ENCODE peak calls at places on chromosomes 13 and 19, in four cellular contexts. K is AG04449, H is colonic mucosa, P is adrenal gland. V is an unnamed sample.

GRCh38 chr13:98509271-98510155 is 67.4 kb downstream of the STK24 start:
- DNase-seq in H (peak), K (peak), P (peak), V (peak)

GRCh38 chr13:41514853-41515395 is 57.6 kb downstream of the RGCC start:
- DNase-seq in P (no peak), H (no peak), K (no peak), V (no peak)

GRCh38 chr13:59247166-59247565 is 916.6 kb downstream of the DIAPH3 start:
- DNase-seq in K (no peak), P (peak), H (no peak), V (no peak)

GRCh38 chr19:29836409-29836825 is 24.6 kb downstream of the CCNE1 start:
- DNase-seq in P (no peak), K (no peak), H (no peak), V (no peak)

GRCh38 chr13:101751488-101751887 is 299.0 kb downstream of the ITGBL1 start:
- DNase-seq in H (no peak), P (no peak), K (peak), V (peak)

GRCh38 chr13:99377641-99378040 is 70.4 kb upstream of the GPR183 start:
- DNase-seq in H (no peak), P (no peak), K (no peak), V (no peak)

GRCh38 chr13:98384739-98385138 is 192.2 kb downstream of the STK24 start:
- DNase-seq in K (peak), H (no peak), P (peak), V (peak)

GRCh38 chr13:77832339-77833100 is 86.1 kb downstream of the EDNRB start:
- DNase-seq in K (no peak), H (no peak), P (no peak), V (peak)

GRCh38 chr19:6725513-6726231 is 5.2 kb upstream of the C3 start:
- DNase-seq in P (peak), K (no peak), H (no peak), V (no peak)

GRCh38 chr19:5314012-5314906 is 26.4 kb downstream of the PTPRS start:
- DNase-seq in K (no peak), H (no peak), P (no peak), V (no peak)

GRCh38 chr19:31002852-31003251 is 346.4 kb downstream of the TSHZ3 start:
- DNase-seq in H (no peak), K (no peak), P (no peak), V (no peak)

GRCh38 chr19:10808937-10809655 is 26.9 kb downstream of the TMED1 start:
- DNase-seq in H (no peak), K (no peak), P (no peak), V (peak)

GRCh38 chr19:58154287-58154678 is 3.7 kb upstream of the ZNF329 start:
- DNase-seq in P (peak), K (no peak), H (peak), V (no peak)

GRCh38 chr13:31731923-31732322 is 7.4 kb upstream of the RXFP2 start:
- DNase-seq in K (no peak), H (no peak), P (no peak), V (no peak)

GRCh38 chr19:15526408-15526807 is 18.1 kb downstream of the CYP4F22 start:
- DNase-seq in P (no peak), K (no peak), H (no peak), V (no peak)

GRCh38 chr13:44768775-44769578 is 192.8 kb upstream of the TSC22D1 start:
- DNase-seq in K (no peak), H (no peak), P (no peak), V (no peak)

GRCh38 chr13:102132896-102133295 is 269.0 kb downstream of the FGF14 start:
- DNase-seq in K (no peak), H (no peak), P (no peak), V (no peak)

GRCh38 chr13:39616087-39616694 is 13.2 kb upstream of the LHFPL6 start:
- DNase-seq in K (no peak), P (peak), H (peak), V (no peak)

GRCh38 chr13:71721117-71721516 is 145.9 kb downstream of the DACH1 start:
- DNase-seq in K (no peak), P (no peak), H (no peak), V (no peak)

GRCh38 chr19:11125994-11126685 is 29.4 kb downstream of the SPC24 start:
- DNase-seq in K (no peak), H (peak), P (peak), V (no peak)

GRCh38 chr19:41691268-41691970 is 3.3 kb upstream of the CEACAM7 start:
- DNase-seq in P (no peak), H (peak), K (no peak), V (no peak)

GRCh38 chr19:21023901-21024300 is 3.4 kb downstream of the ZNF430 start:
- DNase-seq in H (no peak), K (no peak), P (no peak), V (peak)

GRCh38 chr13:97220151-97220900 is 1.8 kb upstream of the MBNL2 start:
- DNase-seq in P (no peak), K (no peak), H (no peak), V (no peak)

GRCh38 chr13:90552702-90553101 is 794.8 kb upstream of the MIR17HG start:
- DNase-seq in K (no peak), P (no peak), H (no peak), V (no peak)

GRCh38 chr19:9906475-9907087 is 29.7 kb downstream of the OLFM2 start:
- DNase-seq in K (no peak), H (no peak), P (no peak), V (no peak)

GRCh38 chr19:48498576-48498879 is 13.1 kb downstream of the LMTK3 start:
- DNase-seq in H (no peak), P (no peak), K (no peak), V (no peak)
- H3K4me3 ChIP-seq in H (no peak), P (no peak), K (no peak), V (no peak)

DNA sequence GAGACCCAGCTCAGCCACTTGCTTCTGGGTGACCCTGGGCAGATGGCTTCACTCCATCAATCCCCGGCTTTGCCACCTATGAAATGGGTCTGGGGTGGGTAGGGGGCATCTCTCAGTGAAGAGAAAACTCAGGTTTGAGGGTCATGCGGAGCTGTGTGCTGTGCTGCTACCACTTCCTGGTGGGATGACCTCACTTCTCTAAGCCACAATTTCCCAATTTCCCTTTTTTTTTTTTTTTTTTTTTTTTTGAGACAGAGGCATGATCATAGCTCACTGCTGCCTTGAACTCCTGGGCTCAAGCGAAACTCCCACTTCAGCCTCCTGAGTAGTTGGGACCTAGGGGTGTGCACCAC is 4.6 kb upstream of the PLAUR start:
- DNase-seq in P (no peak), K (no peak), H (no peak), V (no peak)
- H3K4me3 ChIP-seq in P (no peak), K (no peak), H (no peak), V (no peak)

GRCh38 chr19:49151339-49152217 is 3.6 kb downstream of the HRC start:
- DNase-seq in P (peak), H (peak), K (no peak), V (no peak)
- H3K4me3 ChIP-seq in P (no peak), H (peak), K (no peak), V (peak)

GRCh38 chr19:50475736-50476223 is 527 bp upstream of the EMC10 start:
- DNase-seq in P (no peak), H (no peak), K (no peak), V (no peak)
- H3K4me3 ChIP-seq in P (no peak), H (peak), K (peak), V (peak)

GRCh38 chr13:95862401-95862800 is 185.5 kb downstream of the DNAJC3 start:
- DNase-seq in H (no peak), P (no peak), K (no peak), V (no peak)

GRCh38 chr13:95870421-95870820 is 182.8 kb downstream of the UGGT2 start:
- DNase-seq in K (no peak), H (no peak), P (no peak), V (no peak)

GRCh38 chr13:95865080-95865597 is 188.1 kb downstream of the UGGT2 start:
- DNase-seq in P (no peak), H (no peak), K (no peak), V (no peak)
- H3K4me3 ChIP-seq in P (no peak), H (no peak), K (no peak), V (no peak)

DNA sequence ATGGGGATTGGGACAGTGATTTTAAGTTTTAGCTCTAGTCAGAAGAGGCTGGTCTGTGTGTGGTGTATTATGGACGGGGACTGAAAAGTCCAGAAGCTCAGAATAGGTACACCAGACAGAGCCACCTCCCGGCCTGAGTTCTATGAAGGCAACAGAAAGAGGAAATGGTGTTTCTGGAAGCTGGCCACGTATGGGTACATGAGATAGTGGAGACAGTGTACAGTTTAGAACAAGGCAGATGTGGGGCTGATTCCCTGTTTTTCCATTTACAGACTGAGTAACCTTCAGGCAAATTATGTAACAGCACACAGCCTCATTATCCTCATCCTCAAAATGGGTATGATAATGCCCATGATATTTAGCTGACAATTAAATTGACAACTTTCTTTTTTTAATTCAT is 1.3 kb downstream of the ZNF175 start:
- DNase-seq in K (no peak), P (no peak), H (no peak), V (no peak)
- H3K4me3 ChIP-seq in K (peak), P (no peak), H (peak), V (peak)

DNA sequence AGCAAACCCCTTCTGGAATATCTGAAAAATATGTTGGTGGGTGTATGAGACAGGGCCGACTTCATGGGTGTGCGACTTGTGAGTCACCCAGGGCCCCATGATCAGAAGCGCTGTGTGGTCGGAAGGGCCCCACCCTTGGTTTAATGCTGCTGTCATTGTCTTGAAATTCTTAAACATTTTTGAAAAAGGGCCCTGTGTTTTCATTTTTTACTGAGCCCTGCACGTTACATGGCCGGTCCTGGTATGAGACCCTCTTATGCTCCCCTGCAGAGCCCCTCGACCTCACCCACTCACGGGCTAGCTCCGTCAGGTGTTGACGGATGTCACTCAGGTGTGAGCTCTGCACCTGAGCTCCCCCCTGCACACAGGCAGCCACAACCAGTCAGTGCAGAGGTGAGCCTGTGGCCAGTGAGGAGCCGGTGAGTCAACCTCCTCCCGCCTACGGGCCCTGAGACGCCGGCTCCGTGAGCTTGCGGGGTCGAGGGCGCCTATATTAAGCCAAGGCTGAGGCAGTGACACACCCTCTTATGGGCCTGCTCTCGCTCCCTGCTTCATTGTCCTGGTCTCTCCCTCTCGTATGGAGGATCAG is 27.7 kb downstream of the GADD45B start:
- DNase-seq in K (no peak), H (no peak), P (no peak), V (peak)
- H3K4me3 ChIP-seq in K (no peak), H (no peak), P (no peak), V (no peak)

DNA sequence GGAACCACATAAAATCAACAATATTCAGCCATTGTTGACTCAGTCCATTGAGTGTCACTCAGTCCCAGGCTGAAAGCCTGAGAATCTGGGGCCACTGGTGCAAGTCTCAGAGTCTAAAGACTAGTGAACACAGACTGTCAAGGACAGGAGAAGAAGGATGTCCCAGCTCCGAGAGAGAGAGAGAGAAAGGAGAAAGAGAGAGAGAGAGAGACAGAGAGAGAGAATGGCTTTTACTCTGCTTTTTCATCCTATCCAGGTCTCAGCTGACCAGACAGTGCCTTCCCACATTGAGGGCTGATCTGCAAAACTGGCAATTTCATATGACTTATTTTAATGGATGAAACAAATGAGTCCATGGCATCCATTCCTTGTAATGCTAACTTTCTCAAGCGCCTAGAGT is 984.1 kb downstream of the UQCRFS1 start:
- DNase-seq in H (no peak), P (no peak), K (no peak), V (no peak)
- H3K4me3 ChIP-seq in H (no peak), P (no peak), K (no peak), V (no peak)

V was measured in skeletal muscle cell.